ENCODE peak calls at places on chromosome 7, in eight cellular contexts. T is GM04503; D is NCI-H774; R is activated CD4-positive, alpha-beta T cell treated with anti-CD3 and anti-CD28 coated beads, Interleukin-2, amount 50 U/mL, for 4 hours; Z is activated naive CD8-positive, alpha-beta T cell treated with anti-CD3 and anti-CD28 coated beads, Interleukin-2, amount 50 U/mL, for 24 hours; J is ascending aorta; B is stimulated activated CD4-positive, alpha-beta T cell treated with anti-CD3 and anti-CD28 coated beads, Interleukin-12 subunit alpha, Interleukin-12 subunit beta, amount 100 ng/mL, for 4 hours; K is HEK293T. M is an unnamed sample.

GRCh38 chr7:81690251-81690650 is 79.6 kb downstream of the HGF start:
- DNase-seq in K (no peak), R (no peak), B (no peak), T (no peak), D (no peak), Z (no peak), J (no peak), M (no peak)

GRCh38 chr7:116633131-116633988 is 38.6 kb upstream of the MET start:
- DNase-seq in T (no peak), D (no peak), K (no peak), B (no peak), Z (no peak), J (no peak), R (no peak), M (peak; percentile 49)

GRCh38 chr7:129454249-129454551 is 20.0 kb downstream of the STRIP2 start:
- DNase-seq in D (no peak), K (no peak), R (no peak), B (no peak), J (no peak), T (no peak), Z (no peak), M (no peak)

GRCh38 chr7:27096756-27097514 is 1.1 kb upstream of the HOXA1 start:
- DNase-seq in J (no peak), K (no peak), B (no peak), Z (peak; percentile 7), R (no peak), T (no peak), D (peak; percentile 8), M (peak; percentile 45)

GRCh38 chr7:20330797-20331230 is at the start of gene ITGB8:
- DNase-seq in K (peak; percentile 31), J (no peak), Z (no peak), D (peak; percentile 44), T (no peak), R (no peak), B (peak; percentile 1), M (no peak)

GRCh38 chr7:23700058-23700457 is 10.0 kb upstream of the STK31 start:
- DNase-seq in T (no peak), B (no peak), R (no peak), J (no peak), K (no peak), D (no peak), Z (no peak), M (no peak)

GRCh38 chr7:8938036-8938435 is 504.6 kb downstream of the NXPH1 start:
- DNase-seq in K (no peak), J (no peak), B (no peak), T (no peak), Z (no peak), R (no peak), D (no peak), M (no peak)

GRCh38 chr7:28433604-28434254 is 21.4 kb downstream of the CREB5 start:
- DNase-seq in Z (no peak), J (no peak), R (no peak), B (no peak), D (no peak), T (no peak), K (peak; percentile 41), M (no peak)

GRCh38 chr7:134777908-134778580 is 1.4 kb upstream of the CALD1 start:
- DNase-seq in R (no peak), T (no peak), D (no peak), B (no peak), J (no peak), K (no peak), Z (no peak), M (no peak)

GRCh38 chr7:38545977-38546376 is 85.2 kb downstream of the AMPH start:
- DNase-seq in K (no peak), B (no peak), D (no peak), T (no peak), J (no peak), Z (no peak), R (no peak), M (peak; percentile 8)

GRCh38 chr7:5143935-5144903 is 45.8 kb upstream of the WIPI2 start:
- DNase-seq in B (peak; percentile 34), K (no peak), J (no peak), Z (peak; percentile 58), T (no peak), R (peak; percentile 59), D (no peak), M (no peak)

GRCh38 chr7:35695628-35695888 is 623 bp upstream of the HERPUD2 start:
- DNase-seq in K (no peak), B (no peak), D (no peak), R (no peak), J (no peak), T (no peak), Z (peak; percentile 42), M (no peak)

GRCh38 chr7:11811709-11812108 is 20.3 kb downstream of the THSD7A start:
- DNase-seq in D (no peak), B (no peak), K (no peak), Z (no peak), J (no peak), T (no peak), R (no peak), M (no peak)

GRCh38 chr7:118169146-118169545 is 14.8 kb upstream of the LSM8 start:
- DNase-seq in Z (no peak), T (no peak), R (no peak), D (no peak), J (no peak), K (peak; percentile 8), B (no peak), M (peak; percentile 50)

GRCh38 chr7:111560773-111561658 is 1.3 kb downstream of the IMMP2L start:
- DNase-seq in Z (no peak), J (no peak), T (peak; percentile 3), B (no peak), D (no peak), K (no peak), R (no peak), M (peak; percentile 37)

GRCh38 chr7:28986723-28987122 is 28.6 kb upstream of the TRIL start:
- DNase-seq in R (no peak), B (no peak), Z (no peak), K (no peak), D (no peak), J (no peak), T (peak; percentile 83), M (no peak)

GRCh38 chr7:133654547-133654946 is 401.7 kb downstream of the EXOC4 start:
- DNase-seq in J (no peak), R (no peak), Z (no peak), D (no peak), K (no peak), B (no peak), T (no peak), M (no peak)

GRCh38 chr7:2009541-2010001 is 223.2 kb downstream of the MAD1L1 start:
- DNase-seq in K (no peak), B (no peak), R (no peak), D (no peak), Z (no peak), J (no peak), T (no peak), M (no peak)

GRCh38 chr7:116861717-116862116 is 670 bp upstream of the CAPZA2 start:
- DNase-seq in R (no peak), D (no peak), T (no peak), J (no peak), K (no peak), Z (no peak), B (no peak), M (no peak)

GRCh38 chr7:101153969-101154692 is at the start of gene AP1S1:
- DNase-seq in J (peak; percentile 72), T (no peak), D (peak; percentile 96), B (peak; percentile 94), K (peak; percentile 98), R (peak; percentile 90), Z (peak; percentile 92), M (peak; percentile 98)

GRCh38 chr7:35512716-35513115 is 182.2 kb downstream of the HERPUD2 start:
- DNase-seq in D (no peak), K (no peak), Z (no peak), B (no peak), T (no peak), J (no peak), R (no peak), M (no peak)

GRCh38 chr7:99440195-99440594 is 1.5 kb downstream of the CPSF4 start:
- DNase-seq in Z (no peak), D (no peak), B (no peak), K (no peak), T (peak; percentile 13), R (no peak), J (no peak), M (peak; percentile 37)

GRCh38 chr7:155188821-155189599 is 108.7 kb upstream of the INSIG1 start:
- DNase-seq in R (no peak), K (no peak), D (no peak), T (no peak), B (no peak), J (no peak), Z (no peak), M (no peak)

GRCh38 chr7:112476390-112477052 is 4.3 kb upstream of the LSMEM1 start:
- DNase-seq in R (no peak), B (no peak), K (no peak), J (no peak), T (no peak), Z (no peak), D (no peak), M (no peak)

M was measured in SK-MEL-5.